ENCODE peak calls at places on chromosomes 11 and 22, in five cellular contexts. K, U, Y, G and B are unnamed samples.

GRCh38 chr22:25922141-25922540 is 180.2 kb downstream of the MYO18B start:
- DNase-seq in K (no peak), U (no peak), Y (no peak), G (no peak), B (no peak)

GRCh38 chr11:41799747-41800146 is 340.3 kb upstream of the LRRC4C start:
- DNase-seq in K (no peak), U (no peak), Y (no peak), G (no peak), B (no peak)

GRCh38 chr22:37154925-37155712 is 5.4 kb upstream of the IL2RB start:
- DNase-seq in K (no peak), U (no peak), Y (peak), G (no peak), B (no peak)

GRCh38 chr11:35487532-35488078 is 37.8 kb downstream of the PAMR1 start:
- DNase-seq in K (no peak), U (no peak), Y (peak), G (peak), B (peak)

GRCh38 chr22:20760084-20760483 is 13.8 kb upstream of the SERPIND1 start:
- DNase-seq in K (no peak), U (no peak), Y (no peak), G (no peak), B (no peak)

GRCh38 chr22:23082534-23083314 is 12.4 kb downstream of the GNAZ start:
- DNase-seq in K (no peak), U (no peak), Y (no peak), G (no peak), B (no peak)

GRCh38 chr22:31538815-31539214 is 42.5 kb downstream of the SFI1 start:
- DNase-seq in K (no peak), U (no peak), Y (no peak), G (no peak), B (no peak)

GRCh38 chr11:18036456-18036855 is 9.6 kb downstream of the TPH1 start:
- DNase-seq in K (no peak), U (no peak), Y (no peak), G (no peak), B (no peak)

GRCh38 chr11:22797081-22797480 is 32.5 kb downstream of the SVIP start:
- DNase-seq in K (no peak), U (no peak), Y (no peak), G (no peak), B (no peak)

GRCh38 chr22:50016988-50017700 is 4.6 kb upstream of the IL17REL start:
- DNase-seq in K (no peak), U (no peak), Y (peak), G (no peak), B (no peak)

GRCh38 chr11:43861141-43861540 is 19.5 kb upstream of the ALKBH3 start:
- DNase-seq in K (no peak), U (no peak), Y (no peak), G (no peak), B (no peak)

GRCh38 chr11:66451663-66452062 is 13.0 kb upstream of the MRPL11 start:
- DNase-seq in K (no peak), U (no peak), Y (no peak), G (no peak), B (no peak)

GRCh38 chr11:116840224-116840745 is 2.9 kb upstream of the APOA1 start:
- DNase-seq in K (no peak), U (no peak), Y (no peak), G (no peak), B (no peak)

GRCh38 chr11:12602421-12602820 is 71.8 kb upstream of the TEAD1 start:
- DNase-seq in K (no peak), U (no peak), Y (no peak), G (no peak), B (no peak)

GRCh38 chr11:15662285-15662684 is 547.6 kb downstream of the INSC start:
- DNase-seq in K (no peak), U (no peak), Y (no peak), G (no peak), B (no peak)